ENCODE peak calls at places on chromosomes 13 and 19, in five cellular contexts. Q is HS-5; Z is stimulated activated CD8-positive, alpha-beta memory T cell treated with anti-CD3 and anti-CD28 coated beads, Interleukin-7, amount 100 ng/mL, for 24 hours; P is DMS 273 treated with DMSO at 0.1 percent for 48 hours; R is activated naive CD4-positive, alpha-beta T cell. X is an unnamed sample.

GRCh38 chr19:47514151-47514868 is 553 bp downstream of the NAPA start:
- DNase-seq in Q (no peak), Z (no peak), P (no peak), R (peak), X (no peak)

GRCh38 chr19:485583-486236 is 10.6 kb upstream of the MADCAM1 start:
- DNase-seq in Q (no peak), R (no peak), P (no peak), Z (no peak), X (no peak)

GRCh38 chr19:52397310-52398090 is at the start of gene ZNF528:
- DNase-seq in Z (peak), P (peak), Q (peak), R (peak), X (peak)

GRCh38 chr13:113245858-113246791 is 36.7 kb downstream of the CUL4A start:
- DNase-seq in Z (no peak), P (no peak), Q (no peak), R (no peak), X (no peak)

GRCh38 chr13:45219938-45220375 is 19.1 kb upstream of the KCTD4 start:
- DNase-seq in Z (no peak), R (no peak), P (no peak), Q (peak), X (no peak)

GRCh38 chr13:56586966-56587365 is 553.8 kb upstream of the PRR20A start:
- DNase-seq in Q (no peak), R (no peak), Z (no peak), P (peak), X (no peak)

GRCh38 chr13:39451860-39452301 is 151.1 kb downstream of the LHFPL6 start:
- DNase-seq in P (peak), R (no peak), Z (no peak), Q (no peak), X (no peak)

GRCh38 chr19:335486-336066 is 9.0 kb downstream of the MIER2 start:
- DNase-seq in P (no peak), Z (no peak), Q (no peak), R (no peak), X (no peak)

GRCh38 chr19:46173886-46174475 is 25.9 kb downstream of the IGFL2 start:
- DNase-seq in P (no peak), R (no peak), Z (no peak), Q (no peak), X (no peak)

GRCh38 chr13:98997738-98998641 is 20.1 kb upstream of the DOCK9 start:
- DNase-seq in R (no peak), Q (no peak), Z (no peak), P (no peak), X (no peak)

GRCh38 chr13:102948006-102948405 is 102.2 kb downstream of the ERCC5 start:
- DNase-seq in Q (no peak), Z (no peak), R (no peak), P (no peak), X (peak)

GRCh38 chr19:44848805-44849457 is 2.8 kb downstream of the NECTIN2 start:
- DNase-seq in Q (no peak), R (no peak), P (no peak), Z (no peak), X (no peak)

GRCh38 chr13:104984296-104984818 is 1551.1 kb downstream of the EFNB2 start:
- DNase-seq in Z (peak), R (no peak), Q (no peak), P (peak), X (no peak)

GRCh38 chr13:73248711-73249580 is 190.1 kb downstream of the KLF5 start:
- DNase-seq in R (no peak), Z (no peak), P (no peak), Q (no peak), X (peak)

GRCh38 chr13:31274345-31274870 is 74.6 kb downstream of the B3GLCT start:
- DNase-seq in Q (no peak), R (no peak), Z (no peak), P (no peak), X (no peak)

GRCh38 chr13:42876810-42877550 is 95.6 kb downstream of the FAM216B start:
- DNase-seq in Q (no peak), R (no peak), Z (no peak), P (no peak), X (no peak)

GRCh38 chr13:94195715-94196114 is 283.8 kb downstream of the DCT start:
- DNase-seq in Q (peak), Z (no peak), P (no peak), R (no peak), X (no peak)

GRCh38 chr19:36950335-36951119 is 34.4 kb downstream of the ZNF568 start:
- DNase-seq in P (no peak), Q (no peak), Z (no peak), R (no peak), X (no peak)

GRCh38 chr13:99214232-99214631 is 13.6 kb downstream of the UBAC2 start:
- DNase-seq in P (no peak), Q (no peak), R (no peak), Z (peak), X (no peak)

X was measured in NCI-H1048.